ENCODE peak calls at places on chromosome 11, in nine cellular contexts. G is glutamatergic neuron, J is neural progenitor cell, L is A549, X is progenitor cell of endocrine pancreas, I is HFFc6, V is HepG2, W is PC-9, Y is astrocyte of the spinal cord. F is an unnamed sample.

GRCh38 chr11:66325140-66325754 is 8.4 kb upstream of the CD248 start:
- DNase-seq in J (no peak), I (no peak), G (peak), W (no peak), Y (no peak), L (no peak), V (no peak), X (no peak), F (no peak)

GRCh38 chr11:116837231-116838091 is at the start of gene APOA1:
- DNase-seq in I (no peak), J (peak), X (peak), Y (no peak), V (peak), G (no peak), L (no peak), W (no peak), F (no peak)

GRCh38 chr11:99739464-99740089 is 718.8 kb downstream of the CNTN5 start:
- DNase-seq in J (peak), V (peak), G (no peak), L (peak), Y (peak), X (no peak), I (no peak), W (no peak), F (peak)

GRCh38 chr11:68028802-68029475 is 1.5 kb upstream of the NDUFS8 start:
- DNase-seq in J (no peak), V (no peak), I (no peak), Y (no peak), X (no peak), L (peak), G (no peak), W (peak), F (no peak)

GRCh38 chr11:7689239-7689638 is 15.9 kb upstream of the CYB5R2 start:
- DNase-seq in G (no peak), I (no peak), J (no peak), V (no peak), W (no peak), X (no peak), L (no peak), Y (no peak), F (no peak)

GRCh38 chr11:58577441-58578135 is 1.3 kb upstream of the ZFP91 start:
- DNase-seq in L (no peak), I (peak), V (peak), X (no peak), J (peak), W (peak), Y (peak), G (peak), F (peak)

GRCh38 chr11:72223615-72224586 is 666 bp upstream of the INPPL1 start:
- DNase-seq in X (peak), L (peak), Y (peak), G (peak), V (no peak), J (peak), W (no peak), I (peak), F (peak)

GRCh38 chr11:131906963-131907362 is 536.5 kb downstream of the NTM start:
- DNase-seq in X (no peak), I (no peak), W (no peak), L (no peak), Y (peak), G (no peak), J (no peak), V (no peak), F (no peak)

GRCh38 chr11:129613076-129613475 is 202.6 kb upstream of the TMEM45B start:
- DNase-seq in L (no peak), G (no peak), I (no peak), V (no peak), W (no peak), X (no peak), Y (no peak), J (peak), F (no peak)

GRCh38 chr11:29119691-29120328 is 897.0 kb downstream of the KCNA4 start:
- DNase-seq in W (no peak), X (no peak), J (no peak), L (peak), Y (peak), V (no peak), G (no peak), I (peak), F (no peak)

GRCh38 chr11:3939651-3940190 is 84.3 kb downstream of the STIM1 start:
- DNase-seq in Y (peak), V (no peak), J (no peak), L (no peak), X (no peak), G (no peak), I (peak), W (no peak), F (no peak)

GRCh38 chr11:119144825-119145476 is 3.9 kb upstream of the ABCG4 start:
- DNase-seq in V (peak), G (peak), I (peak), Y (peak), L (peak), X (peak), W (peak), J (peak), F (peak)

GRCh38 chr11:127470485-127470884 is 469.9 kb upstream of the KIRREL3 start:
- DNase-seq in G (peak), J (peak), Y (peak), X (no peak), L (peak), I (peak), W (no peak), V (no peak), F (peak)

GRCh38 chr11:106231591-106231990 is 154.1 kb downstream of the AASDHPPT start:
- DNase-seq in X (no peak), L (no peak), J (peak), I (no peak), W (no peak), Y (peak), G (no peak), V (no peak), F (no peak)

GRCh38 chr11:34599406-34599901 is 21.4 kb upstream of the EHF start:
- DNase-seq in X (no peak), Y (peak), I (peak), L (peak), G (no peak), W (peak), V (peak), J (no peak), F (no peak)

GRCh38 chr11:103091441-103091809 is 535 bp downstream of the DCUN1D5 start:
- DNase-seq in G (peak), L (peak), J (peak), X (peak), Y (peak), I (no peak), V (peak), W (no peak), F (peak)

GRCh38 chr11:3104961-3105790 is 48.0 kb upstream of the CARS1 start:
- DNase-seq in L (no peak), I (no peak), J (no peak), V (no peak), W (no peak), X (no peak), G (no peak), Y (no peak), F (no peak)

GRCh38 chr11:79400206-79400605 is 40.6 kb downstream of the TENM4 start:
- DNase-seq in I (no peak), W (no peak), G (no peak), J (no peak), V (no peak), X (no peak), Y (no peak), L (no peak), F (no peak)

GRCh38 chr11:133939558-133939957 is 17.2 kb downstream of the IGSF9B start:
- DNase-seq in I (no peak), Y (no peak), G (no peak), X (no peak), V (no peak), L (no peak), J (no peak), W (no peak), F (no peak)

GRCh38 chr11:57240757-57241156 is 3.7 kb upstream of the APLNR start:
- DNase-seq in V (no peak), W (no peak), I (no peak), G (peak), Y (no peak), X (no peak), J (peak), L (no peak), F (no peak)

GRCh38 chr11:8584511-8584910 is 9.5 kb downstream of the STK33 start:
- DNase-seq in G (no peak), X (no peak), W (no peak), I (no peak), Y (no peak), V (peak), J (peak), L (peak), F (no peak)

GRCh38 chr11:29293825-29294224 is 723.0 kb downstream of the KCNA4 start:
- DNase-seq in X (no peak), L (peak), Y (peak), W (no peak), G (no peak), I (peak), J (no peak), V (peak), F (no peak)

GRCh38 chr11:124916370-124916710 is 2.7 kb upstream of the HEPN1 start:
- DNase-seq in I (no peak), Y (no peak), L (no peak), X (no peak), W (no peak), G (no peak), J (no peak), V (no peak), F (no peak)

GRCh38 chr11:19405966-19406365 is 165.2 kb upstream of the E2F8 start:
- DNase-seq in J (no peak), I (no peak), L (no peak), Y (no peak), G (no peak), V (no peak), X (no peak), W (peak), F (no peak)
- TF ChIP-seq CTCF in J (no peak), I (no peak), L (no peak), Y (no peak), G (no peak), V (no peak), X (no peak), W (peak), F (no peak)

GRCh38 chr11:105215528-105215927 is 76.0 kb upstream of the CARD18 start:
- DNase-seq in W (no peak), L (no peak), Y (no peak), I (no peak), J (no peak), X (no peak), G (no peak), V (no peak), F (no peak)

GRCh38 chr11:105208038-105208437 is 68.5 kb upstream of the CARD18 start:
- DNase-seq in W (no peak), L (no peak), X (no peak), G (no peak), Y (no peak), I (no peak), J (no peak), V (no peak), F (no peak)

GRCh38 chr11:105206633-105207032 is 67.1 kb upstream of the CARD18 start:
- DNase-seq in V (peak), I (no peak), Y (no peak), W (no peak), X (no peak), G (no peak), J (no peak), L (peak), F (no peak)

GRCh38 chr11:105211806-105212531 is 72.4 kb upstream of the CARD18 start:
- DNase-seq in G (no peak), J (no peak), Y (peak), V (no peak), X (no peak), W (no peak), L (no peak), I (no peak), F (no peak)
- TF ChIP-seq CTCF in G (no peak), J (no peak), Y (no peak), V (no peak), X (no peak), W (no peak), L (no peak), I (no peak), F (no peak)

GRCh38 chr11:10564692-10565318 is 3.7 kb downstream of the LYVE1 start:
- DNase-seq in I (no peak), L (no peak), Y (no peak), G (no peak), W (no peak), J (no peak), X (no peak), V (no peak), F (no peak)
- TF ChIP-seq CTCF in I (peak), L (peak), Y (peak), G (no peak), W (peak), J (peak), X (no peak), V (peak), F (no peak)

GRCh38 chr11:93614111-93614784 is 47.2 kb upstream of the CEP295 start:
- DNase-seq in Y (no peak), G (no peak), I (no peak), W (no peak), J (peak), V (peak), X (no peak), L (peak), F (peak)
- TF ChIP-seq CTCF in Y (peak), G (no peak), I (peak), W (no peak), J (peak), V (peak), X (peak), L (peak), F (no peak)

GRCh38 chr11:15034687-15035267 is 38.6 kb upstream of the CALCB start:
- DNase-seq in L (peak), X (no peak), J (no peak), G (no peak), Y (no peak), W (no peak), V (no peak), I (no peak), F (no peak)

GRCh38 chr11:15035283-15035682 is 38.1 kb upstream of the CALCB start:
- DNase-seq in G (no peak), L (no peak), Y (no peak), W (no peak), I (no peak), X (no peak), J (peak), V (no peak), F (no peak)

DNA sequence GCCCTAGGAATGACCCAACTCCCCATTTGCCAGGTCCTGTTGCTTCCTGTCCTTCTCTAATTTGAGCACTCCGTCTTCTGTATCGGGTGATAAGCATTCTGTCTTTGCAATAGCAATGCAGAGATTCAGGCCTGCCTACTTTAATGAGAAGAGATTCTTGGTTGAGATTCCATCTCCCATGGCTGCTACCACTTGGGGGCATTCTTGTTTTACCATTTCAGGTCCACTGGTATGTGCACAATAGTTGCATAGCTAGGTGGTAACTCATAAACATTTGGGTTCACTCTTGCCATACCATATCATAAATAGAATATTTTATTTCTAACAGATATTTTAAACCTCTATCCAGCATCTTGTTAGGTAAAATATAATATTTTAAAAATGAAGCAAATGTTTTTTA is 34.4 kb upstream of the CALCB start:
- DNase-seq in I (peak), J (peak), V (no peak), L (peak), Y (no peak), G (no peak), W (no peak), X (no peak), F (no peak)
- TF ChIP-seq CTCF in I (peak), J (peak), V (peak), L (no peak), Y (peak), G (no peak), W (peak), X (no peak), F (no peak)

GRCh38 chr11:22471405-22471804 is 133.2 kb downstream of the SLC17A6 start:
- DNase-seq in I (no peak), X (no peak), Y (no peak), J (no peak), W (no peak), V (no peak), L (no peak), G (no peak), F (no peak)

GRCh38 chr11:22476589-22476988 is 138.4 kb downstream of the SLC17A6 start:
- DNase-seq in J (no peak), Y (no peak), V (no peak), L (no peak), I (no peak), G (no peak), W (no peak), X (no peak), F (no peak)

GRCh38 chr11:22467741-22468140 is 129.6 kb downstream of the SLC17A6 start:
- DNase-seq in J (no peak), I (no peak), W (no peak), Y (no peak), G (no peak), L (no peak), V (no peak), X (no peak), F (no peak)

GRCh38 chr11:22474621-22475020 is 136.4 kb downstream of the SLC17A6 start:
- DNase-seq in G (no peak), Y (no peak), I (no peak), X (no peak), V (no peak), W (no peak), J (no peak), L (no peak), F (no peak)

GRCh38 chr11:22472306-22472705 is 134.1 kb downstream of the SLC17A6 start:
- DNase-seq in L (peak), J (peak), X (no peak), V (no peak), I (no peak), G (no peak), W (no peak), Y (no peak), F (peak)
- TF ChIP-seq CTCF in L (no peak), J (peak), X (no peak), V (no peak), I (no peak), G (no peak), W (no peak), Y (peak), F (no peak)

GRCh38 chr11:1371377-1371776 is 18.4 kb upstream of the BRSK2 start:
- DNase-seq in W (no peak), L (no peak), V (no peak), I (no peak), X (no peak), J (no peak), Y (no peak), G (no peak), F (no peak)
- TF ChIP-seq CTCF in W (no peak), L (no peak), V (no peak), I (no peak), X (no peak), J (no peak), Y (no peak), G (no peak), F (no peak)

DNA sequence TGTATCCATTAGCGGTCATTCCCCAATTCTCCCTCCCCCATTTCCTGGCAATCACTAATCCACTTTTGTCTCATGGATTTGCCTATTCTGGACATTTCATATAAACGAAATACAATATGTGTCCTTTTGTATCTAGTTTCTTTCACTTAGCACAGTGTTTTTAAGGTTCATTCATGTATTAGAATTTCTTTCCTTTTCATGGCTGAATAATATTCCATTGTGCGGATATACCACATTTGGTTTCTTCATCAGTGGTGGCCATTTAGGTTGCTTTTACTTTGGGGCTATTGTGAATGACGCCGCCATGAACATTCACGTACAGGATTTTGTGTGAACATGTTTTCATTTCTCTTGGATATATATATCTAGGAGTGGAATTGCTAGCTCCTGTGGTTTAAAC is 92.5 kb downstream of the MICAL2 start:
- DNase-seq in I (no peak), X (no peak), Y (no peak), J (no peak), G (no peak), W (no peak), V (no peak), L (no peak), F (no peak)
- TF ChIP-seq CTCF in I (no peak), X (no peak), Y (no peak), J (no peak), G (no peak), W (no peak), V (no peak), L (no peak), F (no peak)

DNA sequence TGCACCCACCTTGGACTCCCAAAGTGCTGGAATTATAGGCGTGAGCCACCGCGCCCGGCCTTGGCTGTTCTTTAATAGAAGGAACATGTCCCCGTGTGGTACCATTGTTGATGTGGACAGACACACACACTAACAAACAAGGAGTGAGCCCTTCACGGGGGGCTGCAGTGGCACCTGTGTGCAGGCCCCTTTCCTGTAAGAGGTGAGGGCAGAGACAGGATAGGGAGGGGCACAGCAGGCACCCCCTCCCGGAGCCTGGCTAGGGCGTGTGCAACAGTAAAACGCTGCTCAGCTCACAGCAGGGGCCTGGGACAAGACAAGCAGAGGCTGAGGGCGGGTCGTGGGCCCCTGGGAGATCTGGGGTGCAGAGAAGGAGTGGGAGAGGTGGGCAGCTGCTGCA is 37.8 kb downstream of the GRIK4 start:
- DNase-seq in G (no peak), Y (no peak), V (no peak), W (no peak), X (no peak), I (no peak), J (no peak), L (no peak), F (no peak)
- TF ChIP-seq CTCF in G (no peak), Y (no peak), V (no peak), W (no peak), X (no peak), I (no peak), J (no peak), L (no peak), F (no peak)

GRCh38 chr11:11157201-11157600 is 195.8 kb downstream of the CSNK2A3 start:
- DNase-seq in Y (peak), L (peak), I (peak), W (no peak), V (peak), J (peak), X (no peak), G (peak), F (peak)

GRCh38 chr11:11152877-11153276 is 200.2 kb downstream of the CSNK2A3 start:
- DNase-seq in X (no peak), I (no peak), L (no peak), G (no peak), W (no peak), V (no peak), J (no peak), Y (no peak), F (no peak)

DNA sequence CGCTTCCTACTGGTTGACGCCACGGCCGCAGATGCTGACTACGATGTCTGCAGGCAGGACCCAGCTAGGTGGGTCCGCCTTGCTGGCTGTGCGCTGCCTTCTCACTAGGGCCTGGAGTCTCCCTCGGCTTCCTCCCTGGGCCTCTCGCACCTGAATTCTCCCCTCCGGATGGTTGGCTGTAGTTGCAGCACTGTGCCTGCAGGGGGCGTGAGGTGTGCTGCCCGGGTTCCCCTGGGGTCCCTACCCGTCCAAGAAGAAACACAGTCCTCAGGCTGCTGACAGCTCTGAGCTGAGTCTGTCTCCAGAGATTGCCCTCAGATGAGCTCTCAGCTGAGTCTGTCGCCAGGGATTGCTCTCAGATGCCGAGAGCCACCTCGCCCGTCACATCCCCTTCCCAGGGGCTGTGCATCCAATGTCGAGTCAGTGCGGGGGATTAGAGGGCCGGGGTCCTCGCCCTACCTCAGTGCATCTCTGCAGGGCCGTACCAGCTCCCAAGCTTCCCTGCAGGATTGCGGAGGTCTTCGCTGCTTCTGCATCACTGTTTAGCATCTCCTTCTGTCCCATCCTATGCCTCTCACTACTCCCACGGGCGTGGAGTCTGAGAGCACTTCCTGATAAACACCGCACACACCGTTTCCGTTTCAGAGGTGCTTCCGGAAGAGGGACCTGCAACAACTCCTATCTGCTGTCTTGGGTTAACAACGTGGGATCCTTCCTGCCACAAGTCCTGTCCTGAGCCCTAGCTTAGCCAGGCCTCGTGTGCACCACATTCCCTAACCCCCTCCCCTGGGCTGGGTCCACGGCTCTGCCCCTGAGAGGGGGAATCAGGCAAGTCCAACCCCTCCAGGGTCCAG is 196.9 kb downstream of the CSNK2A3 start:
- DNase-seq in L (peak), I (no peak), X (peak), J (peak), Y (no peak), V (no peak), G (peak), W (no peak), F (peak)
- TF ChIP-seq CTCF in L (no peak), I (peak), X (peak), J (peak), Y (peak), V (peak), G (peak), W (peak), F (peak)

F was measured in endothelial cell.